ENCODE peak calls at places on chromosomes 1 and 21, in four cellular contexts. G is AG04449, I is upper lobe of right lung, N is psoas muscle. M is an unnamed sample.
A peak's percentile ranks its signal among the peaks of the same experiment; 100 is the strongest.

GRCh38 chr1:3603156-3603555 is 8.2 kb downstream of the MEGF6 start:
- DNase-seq in G (no peak), I (no peak), N (no peak), M (no peak)

GRCh38 chr1:206709772-206710456 is 25.2 kb downstream of the MAPKAPK2 start:
- DNase-seq in G (no peak), I (no peak), N (no peak), M (no peak)

GRCh38 chr1:11893907-11894251 is 32.3 kb downstream of the KIAA2013 start:
- DNase-seq in G (no peak), I (peak; percentile 87), N (peak; percentile 85), M (no peak)

GRCh38 chr1:64469977-64470669 is at the start of gene CACHD1:
- DNase-seq in G (no peak), I (peak; percentile 89), N (peak; percentile 88), M (peak; percentile 43)

GRCh38 chr1:232925421-232926202 is 24.8 kb upstream of the NTPCR start:
- DNase-seq in G (no peak), I (no peak), N (no peak), M (no peak)

GRCh38 chr1:172472495-172472894 is 28.6 kb upstream of the PIGC start:
- DNase-seq in G (no peak), I (no peak), N (no peak), M (no peak)

GRCh38 chr1:56535949-56536348 is 43.4 kb downstream of the PLPP3 start:
- DNase-seq in G (no peak), I (no peak), N (no peak), M (no peak)

GRCh38 chr1:206651014-206651413 is 15.7 kb downstream of the DYRK3 start:
- DNase-seq in G (no peak), I (no peak), N (no peak), M (no peak)

GRCh38 chr21:25647632-25648031 is 8.6 kb downstream of the JAM2 start:
- DNase-seq in G (no peak), I (no peak), N (no peak), M (no peak)

GRCh38 chr1:16903054-16903453 is 7.3 kb downstream of the RNU1-2 start:
- DNase-seq in G (no peak), I (no peak), N (no peak), M (no peak)
- H3K4me3 ChIP-seq in G (no peak overlapping the region), I (no peak overlapping the region), N (peak overlapping the region; percentile 81), M (no peak overlapping the region)

DNA sequence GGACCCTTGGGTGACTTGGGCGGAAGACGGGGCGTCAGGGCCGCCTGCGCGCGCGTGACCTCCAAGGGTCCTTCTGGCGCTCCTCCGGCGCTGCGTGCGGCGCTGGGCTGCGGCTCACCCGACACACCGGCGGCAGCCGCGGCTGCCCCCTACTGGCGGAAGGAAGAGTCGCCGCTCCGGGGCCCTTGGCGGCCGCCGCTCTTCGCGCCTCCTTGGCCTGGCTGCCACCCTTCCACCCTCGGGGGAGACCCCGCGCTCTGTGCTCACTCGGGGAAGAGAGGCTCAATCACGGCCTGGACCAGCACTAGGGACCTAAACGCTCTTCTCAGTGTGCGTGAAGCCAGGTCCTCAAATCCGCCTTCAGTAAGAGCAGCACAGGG is 89.7 kb downstream of the DMRTA2 start:
- DNase-seq in G (no peak), I (peak; percentile 79), N (peak; percentile 70), M (no peak)
- TF ChIP-seq CTCF in G (peak; percentile 79), I (peak; percentile 52), N (peak; percentile 47), M (peak; percentile 80)

GRCh38 chr1:32758795-32759430 is 56.3 kb upstream of the SYNC start:
- DNase-seq in G (no peak), I (no peak), N (no peak), M (no peak)
- H3K4me3 ChIP-seq in G (no peak overlapping the region), I (no peak overlapping the region), N (no peak overlapping the region), M (no peak overlapping the region)

GRCh38 chr21:21097425-21097824 is 99.2 kb downstream of the NCAM2 start:
- DNase-seq in G (no peak), I (no peak), N (no peak), M (no peak)

GRCh38 chr21:21096956-21097355 is 98.7 kb downstream of the NCAM2 start:
- DNase-seq in G (no peak), I (no peak), N (no peak), M (no peak)

GRCh38 chr21:21103692-21104091 is 105.5 kb downstream of the NCAM2 start:
- DNase-seq in G (no peak), I (no peak), N (no peak), M (no peak)

GRCh38 chr21:21102874-21103273 is 104.7 kb downstream of the NCAM2 start:
- DNase-seq in G (no peak), I (no peak), N (no peak), M (no peak)

DNA sequence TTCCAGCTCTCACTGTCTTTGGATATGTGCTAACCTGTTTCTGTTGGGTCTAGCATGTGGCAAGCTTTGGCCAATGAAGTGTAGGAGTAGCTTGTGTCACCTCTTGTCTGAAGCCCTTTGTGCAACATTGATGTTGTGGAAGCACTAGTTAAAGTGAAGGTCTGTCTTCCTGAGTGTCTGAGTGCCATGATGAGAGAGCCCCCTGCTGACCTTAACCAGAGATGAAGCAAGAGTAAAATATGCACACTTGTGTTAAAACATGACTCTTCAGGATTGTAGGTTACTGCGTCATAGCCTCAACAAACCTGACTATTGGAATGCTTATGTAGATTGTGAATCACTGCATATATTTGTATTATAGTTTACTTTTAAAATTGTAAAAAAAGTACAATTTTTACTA is 103.7 kb downstream of the NCAM2 start:
- DNase-seq in G (peak; percentile 29), I (no peak), N (no peak), M (no peak)
- TF ChIP-seq CTCF in G (peak; percentile 37), I (peak; percentile 18), N (no peak), M (no peak)

DNA sequence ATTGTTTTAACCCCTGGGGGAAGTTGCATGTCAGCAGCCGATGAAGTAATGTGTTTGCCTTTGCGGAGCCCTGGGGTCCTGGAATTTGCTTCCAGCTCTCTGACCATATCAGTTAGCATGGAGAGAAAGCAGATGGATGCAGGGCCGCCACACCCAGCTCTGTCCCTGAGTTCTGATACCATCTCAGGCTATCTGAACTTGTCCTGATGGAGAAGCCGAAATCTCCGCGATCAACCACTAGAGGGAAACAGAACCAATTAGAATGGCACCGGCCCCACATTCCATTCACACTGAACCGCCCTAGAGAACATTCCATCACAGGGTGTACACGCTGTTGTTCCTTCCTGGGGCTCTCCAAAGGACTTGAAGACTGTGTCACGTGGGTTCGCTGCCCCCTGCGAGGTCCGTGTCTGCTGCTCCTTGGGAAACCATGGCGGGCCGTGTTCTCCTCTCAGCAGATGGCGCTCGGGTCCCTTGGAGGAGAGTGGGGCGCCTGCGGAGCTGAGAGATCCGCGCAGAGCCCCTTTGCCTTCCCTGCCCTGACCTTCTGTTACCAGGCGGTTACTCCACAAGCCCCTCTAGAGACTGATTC is 75.4 kb downstream of the ABCA4 start:
- DNase-seq in G (peak; percentile 93), I (peak; percentile 95), N (peak; percentile 91), M (peak; percentile 86)
- H3K4me3 ChIP-seq in G (no peak overlapping the region), I (peak overlapping the region; percentile 12), N (peak overlapping the region; percentile 15), M (no peak overlapping the region)

GRCh38 chr21:18499761-18500376 is 96.3 kb upstream of the TMPRSS15 start:
- DNase-seq in G (no peak), I (no peak), N (no peak), M (peak; percentile 4)
- TF ChIP-seq CTCF in G (peak; percentile 50), I (peak; percentile 78), N (peak; percentile 43), M (peak; percentile 37)

GRCh38 chr1:110123224-110123623 is 11.0 kb downstream of the UBL4B start:
- DNase-seq in G (no peak), I (no peak), N (no peak), M (no peak)
- H3K4me3 ChIP-seq in G (no peak overlapping the region), I (no peak overlapping the region), N (no peak overlapping the region), M (no peak overlapping the region)

GRCh38 chr1:52904590-52905375 is 16.8 kb downstream of the ECHDC2 start:
- DNase-seq in G (no peak), I (no peak), N (no peak), M (no peak)
- TF ChIP-seq CTCF in G (peak; percentile 52), I (peak; percentile 28), N (no peak), M (peak; percentile 61)

DNA sequence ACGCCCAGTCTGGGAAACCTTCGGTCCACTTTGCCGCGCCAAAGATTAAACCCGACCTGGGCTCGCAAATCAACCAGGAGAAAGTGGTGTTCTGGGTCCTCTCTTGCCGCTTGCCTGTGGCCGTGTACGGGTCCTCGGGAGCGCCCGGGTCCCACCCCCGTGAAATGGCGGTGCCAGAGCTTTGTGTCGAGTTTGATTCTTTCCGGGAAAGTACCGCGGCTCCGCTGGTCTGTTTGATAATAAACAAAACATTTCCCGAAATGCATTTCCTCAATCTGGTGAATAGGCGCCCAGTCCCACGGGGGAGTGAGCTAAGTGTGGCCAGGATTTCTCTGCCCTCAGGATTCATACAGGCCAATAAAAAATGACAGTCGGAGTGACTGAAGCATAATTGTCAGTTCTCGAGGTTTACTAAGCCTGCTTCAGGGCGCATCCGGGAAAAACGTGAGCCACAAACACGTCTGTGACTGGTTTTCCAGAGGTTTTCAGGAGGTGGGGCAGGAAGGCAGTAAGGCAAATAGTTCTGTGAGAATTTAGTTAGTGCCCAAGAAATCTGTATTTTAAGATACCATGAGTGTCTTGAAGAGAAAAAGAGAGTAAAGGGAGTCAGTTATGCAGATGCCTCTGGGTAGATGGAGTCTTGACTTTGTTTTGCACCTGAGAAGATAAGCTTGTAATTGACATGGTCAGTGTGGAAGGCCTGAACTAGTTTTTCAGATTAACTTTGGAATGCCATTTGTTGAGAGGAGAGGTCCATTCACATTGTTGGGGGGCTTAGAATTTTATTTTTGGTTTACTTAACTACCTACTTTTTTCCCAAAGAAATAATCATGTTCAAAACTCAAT is 675 bp downstream of the IFNAR1 start:
- DNase-seq in G (no peak), I (peak; percentile 85), N (peak; percentile 79), M (peak; percentile 33)
- H3K4me3 ChIP-seq in G (peak overlapping the region; percentile 100), I (peak overlapping the region; percentile 96), N (peak overlapping the region; percentile 86), M (peak overlapping the region; percentile 94)

M was measured in HFF-Myc.